ENCODE peak calls at places on chromosomes 2 and 18, in six cellular contexts. U is stomach, I is IMR-90, X is heart left ventricle, S is body of pancreas, K is spleen. P is an unnamed sample.

GRCh38 chr2:169462896-169463695 is 16.2 kb upstream of the BBS5 start:
- DNase-seq in K (no peak), S (no peak), U (no peak), I (peak; percentile 89), X (no peak), P (peak; percentile 29)

GRCh38 chr2:181742908-181743722 is 62.8 kb upstream of the NEUROD1 start:
- DNase-seq in X (no peak), U (peak; percentile 48), S (peak; percentile 58), K (no peak), I (peak; percentile 73), P (peak; percentile 71)

GRCh38 chr2:218806346-218806978 is 24.5 kb downstream of the CYP27A1 start:
- DNase-seq in S (peak; percentile 60), U (peak; percentile 44), K (no peak), I (peak; percentile 96), X (peak; percentile 78), P (peak; percentile 59)

GRCh38 chr2:165161510-165161909 is 42.3 kb downstream of the SCN3A start:
- DNase-seq in U (no peak), X (no peak), K (no peak), S (no peak), I (peak; percentile 61), P (no peak)

GRCh38 chr18:22465859-22466602 is 48.3 kb upstream of the CTAGE1 start:
- DNase-seq in U (no peak), K (no peak), X (no peak), S (peak; percentile 42), I (peak; percentile 98), P (no peak)

GRCh38 chr18:46917808-46918600 is 602 bp downstream of the KATNAL2 start:
- DNase-seq in S (peak; percentile 11), K (no peak), U (no peak), I (peak; percentile 37), X (no peak), P (peak; percentile 60)

GRCh38 chr2:26011990-26012856 is 21.7 kb upstream of the RAB10 start:
- DNase-seq in S (peak; percentile 75), X (peak; percentile 70), K (no peak), I (peak; percentile 81), U (peak; percentile 80), P (peak; percentile 91)

GRCh38 chr18:73118121-73118816 is 250.5 kb upstream of the NETO1 start:
- DNase-seq in I (peak; percentile 72), X (no peak), U (no peak), S (no peak), K (no peak), P (no peak)

GRCh38 chr18:11165138-11165537 is 15.8 kb upstream of the PIEZO2 start:
- DNase-seq in K (no peak), S (no peak), U (no peak), X (no peak), I (no peak), P (no peak)

GRCh38 chr18:64692826-64693225 is 543.9 kb upstream of the LINC00305 start:
- DNase-seq in X (no peak), U (no peak), K (no peak), I (no peak), S (no peak), P (no peak)

GRCh38 chr2:207950063-207950760 is 75.1 kb downstream of the PLEKHM3 start:
- DNase-seq in X (no peak), I (no peak), U (no peak), K (no peak), S (no peak), P (no peak)

GRCh38 chr2:219991116-219991515 is 363.7 kb downstream of the SLC4A3 start:
- DNase-seq in S (no peak), I (no peak), K (no peak), X (no peak), U (no peak), P (no peak)

GRCh38 chr18:40974448-40974847 is 980.6 kb upstream of the PIK3C3 start:
- DNase-seq in S (no peak), I (no peak), U (no peak), K (no peak), X (no peak), P (no peak)

GRCh38 chr18:46559296-46559695 is 97.7 kb downstream of the LOXHD1 start:
- DNase-seq in X (no peak), I (no peak), U (no peak), S (no peak), K (no peak), P (no peak)

GRCh38 chr2:109031481-109032228 is 42.6 kb upstream of the EDAR start:
- DNase-seq in K (peak; percentile 92), X (peak; percentile 75), I (peak; percentile 3), S (peak; percentile 41), U (peak; percentile 53), P (peak; percentile 43)

GRCh38 chr2:218022131-218022850 is 19.5 kb upstream of the TNS1 start:
- DNase-seq in K (peak; percentile 41), I (no peak), S (peak; percentile 5), X (no peak), U (no peak), P (no peak)

GRCh38 chr2:14137643-14138042 is 494.9 kb upstream of the LRATD1 start:
- DNase-seq in S (no peak), K (no peak), X (no peak), U (no peak), I (no peak), P (peak; percentile 50)

GRCh38 chr18:59715966-59716369 is 18.7 kb upstream of the CCBE1 start:
- DNase-seq in X (no peak), U (no peak), K (no peak), I (peak; percentile 95), S (no peak), P (no peak)

GRCh38 chr2:173961346-173961705 is 3.8 kb downstream of the SP3 start:
- DNase-seq in X (no peak), I (peak; percentile 67), S (no peak), U (no peak), K (no peak), P (no peak)

GRCh38 chr18:58310517-58310916 is 266.5 kb downstream of the NEDD4L start:
- DNase-seq in X (no peak), I (no peak), U (peak; percentile 78), S (peak; percentile 91), K (peak; percentile 44), P (no peak)

DNA sequence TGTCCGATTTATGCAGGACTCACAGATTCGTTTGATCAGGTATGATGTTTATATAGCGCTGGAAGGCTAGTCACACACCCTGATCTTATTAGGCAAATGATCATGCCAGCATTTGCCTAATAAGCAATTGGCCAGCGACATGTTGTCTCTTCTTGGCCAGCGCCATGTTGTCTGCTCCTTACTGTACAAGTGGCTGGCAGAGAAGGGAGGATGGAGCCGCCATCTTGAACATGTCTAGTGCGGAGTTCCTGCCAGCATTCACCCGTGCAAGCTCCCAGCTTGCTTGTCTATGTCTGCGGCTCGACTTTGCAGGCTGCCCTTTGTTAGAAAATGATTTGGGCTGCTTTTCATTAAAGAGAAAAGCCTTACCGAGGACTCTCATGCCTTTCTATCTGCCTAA is 106.3 kb downstream of the TFCP2L1 start:
- DNase-seq in K (no peak), U (peak; percentile 21), X (no peak), I (no peak), S (no peak), P (peak; percentile 55)
- H3K4me3 ChIP-seq in K (no peak overlapping the region), U (no peak overlapping the region), X (no peak overlapping the region), I (no peak overlapping the region), S (no peak overlapping the region), P (peak overlapping the region; percentile 33)

GRCh38 chr18:5073026-5073944 is 123.8 kb downstream of the AKAIN1 start:
- DNase-seq in X (no peak), K (no peak), U (no peak), I (peak; percentile 15), S (no peak), P (peak; percentile 59)
- TF ChIP-seq CTCF in X (peak; percentile 65), K (no peak), U (no peak), I (peak; percentile 36), S (peak; percentile 52), P (peak; percentile 38)

GRCh38 chr2:97997774-97998392 is 2.1 kb upstream of the TMEM131 start:
- DNase-seq in U (no peak), K (no peak), X (no peak), I (no peak), S (no peak), P (no peak)

GRCh38 chr2:97993926-97994325 is 1.8 kb downstream of the TMEM131 start:
- DNase-seq in K (no peak), U (no peak), X (no peak), I (no peak), S (no peak), P (no peak)

GRCh38 chr2:97996679-97997078 is 931 bp upstream of the TMEM131 start:
- DNase-seq in S (no peak), U (no peak), K (peak; percentile 77), X (no peak), I (no peak), P (peak; percentile 21)

GRCh38 chr2:97995026-97995733 is 568 bp downstream of the TMEM131 start:
- DNase-seq in K (peak; percentile 93), X (peak; percentile 76), S (no peak), U (peak; percentile 52), I (peak; percentile 17), P (peak; percentile 43)

GRCh38 chr2:97995734-97996624 is at the start of gene TMEM131:
- DNase-seq in S (peak; percentile 94), X (peak; percentile 98), U (peak; percentile 96), I (peak; percentile 93), K (peak; percentile 98), P (peak; percentile 95)
- TF ChIP-seq POLR2A in S (peak; percentile 58), X (peak; percentile 62), U (no peak), I (no peak), K (no peak), P (peak; percentile 50)

DNA sequence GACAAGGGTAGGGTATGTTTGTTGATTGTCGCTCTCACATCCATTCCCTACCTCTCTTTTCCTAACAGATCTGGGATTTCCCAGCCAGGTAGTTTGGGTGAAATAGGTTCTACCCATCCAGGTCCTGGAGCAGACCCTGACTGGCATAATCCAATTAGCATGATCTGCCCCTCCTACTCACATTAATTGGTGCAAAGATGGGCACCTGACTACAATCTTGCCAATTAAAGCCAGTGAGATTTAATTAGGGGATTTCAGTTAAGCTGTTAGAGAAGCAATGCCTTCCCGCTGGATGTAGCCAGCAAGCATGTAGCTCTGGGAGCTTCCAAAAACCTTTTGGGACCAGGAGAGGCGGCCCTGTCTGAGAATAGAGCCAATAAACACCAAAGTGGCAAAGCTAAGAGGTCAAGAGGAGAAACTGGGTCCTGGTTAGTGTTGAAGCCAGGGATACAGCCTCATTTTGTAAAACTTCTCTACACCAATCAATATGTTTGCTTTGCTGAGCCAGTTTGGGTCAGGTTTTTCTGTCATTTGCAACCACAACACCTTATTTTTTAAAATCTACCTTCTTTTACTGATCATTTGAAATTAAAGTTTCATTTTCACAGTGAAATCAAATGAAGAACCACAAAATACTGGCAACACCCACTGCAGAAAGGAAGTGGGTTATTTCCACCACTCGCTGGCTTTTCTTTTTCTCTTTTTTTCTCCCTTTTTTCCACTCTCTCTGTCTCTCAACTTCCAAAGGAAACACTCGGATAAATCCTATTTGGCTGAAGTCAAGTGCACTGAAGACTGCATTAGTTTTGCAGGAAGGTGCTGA is 3.2 kb upstream of the TTC39C start:
- DNase-seq in K (no peak), S (no peak), U (no peak), X (no peak), I (no peak), P (no peak)
- H3K4me3 ChIP-seq in K (no peak overlapping the region), S (no peak overlapping the region), U (no peak overlapping the region), X (no peak overlapping the region), I (no peak overlapping the region), P (no peak overlapping the region)

DNA sequence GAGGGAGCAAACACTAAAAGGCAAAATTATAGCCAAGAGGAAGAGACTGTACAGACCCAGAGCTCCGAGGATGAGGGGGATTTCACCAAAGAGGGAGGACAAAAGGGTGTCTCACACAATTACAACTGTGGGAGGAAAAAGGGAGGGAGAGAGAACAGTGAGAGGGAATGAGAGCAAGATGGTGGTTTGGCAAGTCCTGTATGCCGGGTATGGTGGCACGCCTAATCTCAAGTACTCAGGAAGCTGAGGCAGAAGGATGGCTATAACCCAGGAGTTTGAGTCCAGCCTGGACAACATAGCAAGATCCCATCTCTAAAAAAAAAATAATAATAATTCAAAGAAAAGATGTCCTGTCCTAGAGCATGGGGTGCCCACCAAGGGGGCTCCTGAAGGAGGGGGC is 34.3 kb downstream of the NPC1 start:
- DNase-seq in I (no peak), K (no peak), U (no peak), X (no peak), S (no peak), P (no peak)
- TF ChIP-seq CTCF in I (no peak), K (no peak), U (no peak), X (no peak), S (no peak), P (no peak)

P was measured in testis.